ENCODE peak calls at places on chromosomes 12 and 14, in nine cellular contexts. O is glutamatergic neuron; B is T-cell; L is CD4-positive, CD25-positive, alpha-beta regulatory T cell; M is BJ; Q is aorta; F is SW480; S is CD8-positive, alpha-beta T cell; C is HT-29. P is an unnamed sample.

GRCh38 chr14:38199076-38199475 is 8.6 kb upstream of the SSTR1 start:
- DNase-seq in Q (no peak), M (no peak), F (no peak), O (no peak), S (no peak), C (no peak), B (no peak), L (no peak), P (no peak)

GRCh38 chr12:49626169-49626835 is 2.9 kb downstream of the PRPF40B start:
- DNase-seq in F (no peak), S (no peak), L (no peak), B (no peak), O (no peak), Q (no peak), C (no peak), M (no peak), P (peak)

GRCh38 chr12:32266756-32267155 is 132.6 kb upstream of the FGD4 start:
- DNase-seq in C (no peak), L (no peak), Q (no peak), M (no peak), F (no peak), O (no peak), B (no peak), S (no peak), P (no peak)

GRCh38 chr12:107929436-107929835 is 154.9 kb downstream of the ASCL4 start:
- DNase-seq in M (no peak), B (no peak), O (no peak), S (no peak), Q (no peak), C (peak), F (peak), L (no peak), P (peak)

GRCh38 chr14:52327374-52328226 is 13.5 kb downstream of the PTGER2 start:
- DNase-seq in Q (no peak), S (no peak), B (no peak), L (no peak), O (no peak), F (no peak), M (peak), C (no peak), P (peak)

GRCh38 chr12:78880078-78880477 is 15.5 kb downstream of the SYT1 start:
- DNase-seq in F (peak), Q (no peak), B (no peak), C (no peak), S (no peak), O (no peak), M (no peak), L (no peak), P (peak)

GRCh38 chr12:109134186-109134917 is 18.0 kb downstream of the ACACB start:
- DNase-seq in Q (peak), O (peak), C (peak), M (no peak), B (no peak), S (no peak), L (no peak), F (no peak), P (peak)

GRCh38 chr12:89421093-89421835 is 69.0 kb upstream of the DUSP6 start:
- DNase-seq in B (no peak), Q (no peak), L (no peak), O (no peak), F (no peak), M (no peak), S (no peak), C (peak), P (no peak)

GRCh38 chr12:559907-560455 is 100.2 kb downstream of the B4GALNT3 start:
- DNase-seq in C (no peak), M (no peak), O (no peak), S (no peak), Q (no peak), B (no peak), L (no peak), F (no peak), P (no peak)

GRCh38 chr12:5013206-5013830 is 30.4 kb upstream of the KCNA5 start:
- DNase-seq in C (no peak), F (no peak), Q (no peak), M (no peak), S (no peak), L (no peak), O (no peak), B (no peak), P (no peak)

GRCh38 chr12:71556881-71557280 is 106.8 kb downstream of the ZFC3H1 start:
- DNase-seq in M (peak), O (no peak), B (no peak), Q (no peak), C (no peak), S (no peak), L (no peak), F (peak), P (peak)

GRCh38 chr12:108310489-108310888 is 28.6 kb downstream of the CMKLR1 start:
- DNase-seq in O (no peak), M (no peak), L (no peak), F (no peak), B (no peak), C (no peak), Q (no peak), S (no peak), P (no peak)

GRCh38 chr12:6961278-6961694 is 9.2 kb downstream of the PHB2 start:
- DNase-seq in O (no peak), L (peak), Q (no peak), S (peak), C (peak), M (no peak), F (peak), B (peak), P (peak)

GRCh38 chr14:76855066-76855465 is 28.9 kb downstream of the LRRC74A start:
- DNase-seq in C (no peak), L (no peak), M (no peak), Q (no peak), F (no peak), B (no peak), O (no peak), S (no peak), P (no peak)

GRCh38 chr14:69204753-69205152 is 13.5 kb downstream of the EXD2 start:
- DNase-seq in S (no peak), Q (no peak), B (no peak), M (no peak), O (no peak), F (no peak), C (no peak), L (no peak), P (no peak)

GRCh38 chr14:24634158-24634557 is at the start of gene GZMB:
- DNase-seq in F (peak), S (peak), M (no peak), C (no peak), L (no peak), Q (peak), O (no peak), B (peak), P (no peak)

GRCh38 chr12:15592934-15593333 is 196.3 kb downstream of the EPS8 start:
- DNase-seq in Q (no peak), O (no peak), L (no peak), S (no peak), B (no peak), C (peak), F (no peak), M (no peak), P (no peak)

GRCh38 chr14:20652996-20653975 is 11.8 kb upstream of the OR6S1 start:
- DNase-seq in C (no peak), B (peak), M (no peak), O (peak), F (no peak), L (no peak), Q (no peak), S (peak), P (no peak)

GRCh38 chr12:124286414-124286813 is 8.5 kb upstream of the RFLNA start:
- DNase-seq in M (no peak), Q (peak), L (no peak), O (no peak), B (no peak), C (peak), F (no peak), S (no peak), P (no peak)

GRCh38 chr12:67358686-67359374 is 89.7 kb downstream of the CAND1 start:
- DNase-seq in Q (no peak), S (no peak), B (no peak), L (no peak), M (peak), C (no peak), O (no peak), F (no peak), P (peak)

GRCh38 chr12:59357811-59358210 is 238.0 kb upstream of the SLC16A7 start:
- DNase-seq in B (no peak), O (peak), C (no peak), M (no peak), Q (no peak), S (no peak), F (no peak), L (no peak), P (no peak)

GRCh38 chr12:72509893-72510292 is 237.7 kb downstream of the TRHDE start:
- DNase-seq in F (no peak), B (no peak), Q (no peak), S (no peak), C (no peak), M (no peak), O (peak), L (no peak), P (no peak)

GRCh38 chr14:101464984-101465794 is 96.1 kb upstream of the DIO3 start:
- DNase-seq in C (no peak), Q (no peak), M (no peak), F (no peak), S (no peak), O (no peak), L (no peak), B (no peak), P (no peak)

GRCh38 chr14:103999795-104000440 is 57.6 kb upstream of the RD3L start:
- DNase-seq in B (no peak), L (no peak), M (no peak), F (no peak), S (no peak), C (no peak), O (no peak), Q (no peak), P (no peak)

GRCh38 chr12:47781479-47782371 is 8.7 kb downstream of the SLC48A1 start:
- DNase-seq in O (no peak), C (no peak), B (no peak), Q (no peak), F (peak), L (no peak), S (no peak), M (no peak), P (no peak)

GRCh38 chr14:71463807-71464206 is 468.4 kb upstream of the RGS6 start:
- DNase-seq in O (no peak), F (no peak), B (no peak), L (no peak), C (no peak), Q (no peak), S (no peak), M (no peak), P (no peak)

GRCh38 chr12:58086930-58087329 is 145.6 kb downstream of the ATP23 start:
- DNase-seq in F (no peak), B (no peak), M (no peak), S (no peak), O (no peak), L (no peak), Q (no peak), C (no peak), P (no peak)

GRCh38 chr12:63965936-63966602 is 121.6 kb downstream of the SRGAP1 start:
- DNase-seq in S (no peak), O (no peak), C (no peak), L (no peak), Q (no peak), F (no peak), B (no peak), M (no peak), P (peak)

GRCh38 chr12:25789520-25789919 is 169.0 kb upstream of the RASSF8 start:
- DNase-seq in M (no peak), S (no peak), B (no peak), L (no peak), F (no peak), Q (no peak), C (no peak), O (no peak), P (no peak)

GRCh38 chr12:7645395-7646177 is 20.1 kb downstream of the APOBEC1 start:
- DNase-seq in O (peak), L (peak), C (peak), F (peak), B (no peak), M (no peak), Q (no peak), S (no peak), P (peak)

GRCh38 chr12:45232771-45233372 is 17.0 kb downstream of the ANO6 start:
- DNase-seq in C (peak), S (no peak), B (no peak), M (peak), L (no peak), O (no peak), Q (peak), F (peak), P (peak)

GRCh38 chr12:94587266-94588241 is 62.8 kb downstream of the TMCC3 start:
- DNase-seq in C (no peak), O (no peak), M (no peak), B (no peak), L (no peak), F (no peak), S (no peak), Q (no peak), P (no peak)

GRCh38 chr14:24941719-24942118 is 108.2 kb downstream of the STXBP6 start:
- DNase-seq in S (no peak), L (no peak), O (no peak), M (no peak), B (no peak), F (no peak), Q (no peak), C (peak), P (no peak)

GRCh38 chr12:81403348-81403747 is 325.5 kb downstream of the ACSS3 start:
- DNase-seq in C (no peak), M (no peak), B (no peak), L (no peak), O (no peak), F (no peak), Q (no peak), S (no peak), P (no peak)

GRCh38 chr12:23099604-23100003 is 474.6 kb downstream of the ETNK1 start:
- DNase-seq in M (no peak), C (no peak), F (no peak), S (no peak), Q (no peak), O (no peak), B (no peak), L (no peak), P (no peak)

GRCh38 chr12:2586159-2587035 is 208.4 kb upstream of the FKBP4 start:
- DNase-seq in B (no peak), Q (no peak), C (no peak), S (no peak), F (peak), O (no peak), L (no peak), M (no peak), P (no peak)

P was measured in NCI-H226.